ENCODE peak calls at places on chromosome 13, in four cellular contexts. X, D, C and T are unnamed samples. For H3K27me3, the result is how much of the 10 kb centered on the place peaks cover.

GRCh38 chr13:43742911-43743310 is 43.9 kb downstream of the ENOX1 start:
- DNase-seq in X (no peak), D (no peak), C (no peak), T (no peak)

GRCh38 chr13:51802601-51803000 is 1.4 kb downstream of the DHRS12 start:
- DNase-seq in X (no peak), D (no peak), C (no peak), T (no peak)

GRCh38 chr13:21310220-21310619 is 133.8 kb downstream of the MRPL57 start:
- DNase-seq in X (no peak), D (no peak), C (no peak), T (no peak)

GRCh38 chr13:42971670-42972355 is 20.2 kb downstream of the EPSTI1 start:
- DNase-seq in X (no peak), D (peak), C (no peak), T (peak)

GRCh38 chr13:21435710-21436151 is 23.4 kb downstream of the ZDHHC20 start:
- DNase-seq in X (peak), D (no peak), C (peak), T (no peak)

GRCh38 chr13:42747399-42747873 is 33.9 kb upstream of the FAM216B start:
- DNase-seq in X (no peak), D (no peak), C (no peak), T (no peak)

GRCh38 chr13:102138635-102139225 is 263.1 kb downstream of the FGF14 start:
- DNase-seq in X (no peak), D (no peak), C (no peak), T (no peak)

GRCh38 chr13:114078501-114079451 is 53.6 kb downstream of the RASA3 start:
- DNase-seq in X (no peak), D (no peak), C (no peak), T (no peak)

GRCh38 chr13:38384171-38384570 is 34.5 kb downstream of the UFM1 start:
- DNase-seq in X (no peak), D (no peak), C (no peak), T (no peak)

GRCh38 chr13:50699874-50700663 is 143.4 kb downstream of the DLEU7 start:
- DNase-seq in X (no peak), D (no peak), C (no peak), T (no peak)

GRCh38 chr13:53749306-53749705 is 720.7 kb downstream of the OLFM4 start:
- DNase-seq in X (no peak), D (no peak), C (no peak), T (no peak)

GRCh38 chr13:109873351-109874123 is 87.2 kb upstream of the IRS2 start:
- DNase-seq in X (no peak), D (peak), C (no peak), T (no peak)

GRCh38 chr13:104949840-104950805 is 1585.3 kb downstream of the EFNB2 start:
- DNase-seq in X (no peak), D (no peak), C (no peak), T (no peak)

GRCh38 chr13:96771501-96772367 is 222.5 kb downstream of the OXGR1 start:
- DNase-seq in X (no peak), D (no peak), C (no peak), T (no peak)

GRCh38 chr13:109380457-109380856 is 405.9 kb downstream of the IRS2 start:
- DNase-seq in X (no peak), D (no peak), C (no peak), T (no peak)

GRCh38 chr13:20799726-20800416 is 26.1 kb upstream of the EEF1AKMT1 start:
- DNase-seq in X (no peak), D (no peak), C (no peak), T (no peak)

GRCh38 chr13:60164490-60164889 is 762 bp upstream of the DIAPH3 start:
- DNase-seq in X (no peak), D (no peak), C (no peak), T (peak)

GRCh38 chr13:40609972-40610726 is 56.3 kb downstream of the FOXO1 start:
- DNase-seq in X (no peak), D (peak), C (no peak), T (no peak)

GRCh38 chr13:97506511-97506910 is 72.5 kb downstream of the RAP2A start:
- DNase-seq in X (no peak), D (no peak), C (no peak), T (no peak)

GRCh38 chr13:33832872-33833271 is 14.9 kb downstream of the RFC3 start:
- DNase-seq in X (no peak), D (no peak), C (no peak), T (no peak)

GRCh38 chr13:87084192-87084591 is 587.0 kb upstream of the SLITRK5 start:
- DNase-seq in X (no peak), D (no peak), C (no peak), T (no peak)

GRCh38 chr13:80242728-80243427 is 98.0 kb downstream of the SPRY2 start:
- DNase-seq in X (no peak), D (no peak), C (no peak), T (no peak)

GRCh38 chr13:99071666-99072065 is 93.8 kb upstream of the DOCK9 start:
- DNase-seq in X (no peak), D (no peak), C (no peak), T (no peak)
- H3K27me3 ChIP-seq in X (under half), D (under half), C (under half), T (under half)

DNA sequence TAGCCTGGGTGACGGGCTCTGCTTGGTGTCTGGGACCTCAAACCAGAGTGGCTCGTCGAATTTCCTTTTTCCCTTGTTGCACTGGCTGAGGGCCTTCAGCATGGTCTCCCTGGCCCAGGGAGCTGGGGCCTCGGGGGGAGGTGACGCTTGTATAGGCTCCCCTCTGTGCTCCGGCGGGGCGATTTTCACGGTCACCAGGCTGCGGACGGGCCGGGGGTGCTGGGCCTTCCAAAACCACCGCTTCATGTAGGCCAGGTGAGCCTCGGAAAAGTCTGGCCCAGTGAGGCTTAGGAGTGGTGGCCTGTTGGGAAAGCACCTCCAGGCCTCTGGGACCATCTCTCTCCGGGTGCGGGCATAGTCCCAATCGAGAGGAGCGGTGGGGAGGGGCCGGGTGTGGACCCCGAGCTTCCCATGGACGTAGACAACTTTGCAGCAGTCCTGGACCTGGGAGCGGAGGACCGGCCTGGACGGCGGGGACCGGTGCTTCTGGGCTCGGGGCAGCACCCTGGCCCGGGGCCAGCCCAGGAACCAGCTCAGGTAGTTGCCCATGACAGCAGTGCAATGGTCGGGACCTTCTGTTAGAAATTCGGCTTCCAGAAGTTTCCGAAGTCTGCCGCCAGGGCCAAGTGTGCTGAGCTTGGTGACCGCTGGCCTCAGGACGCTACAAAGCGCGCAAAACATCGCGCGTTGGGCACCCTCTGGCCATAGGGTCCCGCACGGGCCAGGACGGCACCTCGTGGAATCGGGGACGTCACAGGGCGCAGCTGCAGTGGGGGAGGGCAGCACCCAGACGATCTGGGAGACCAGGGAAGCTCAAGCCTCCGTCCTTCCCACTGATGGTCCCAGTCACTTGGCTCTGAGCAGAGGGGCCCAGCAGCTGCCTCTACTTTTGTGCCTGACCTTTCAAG is 41.6 kb upstream of the MTUS2 start:
- DNase-seq in X (no peak), D (no peak), C (no peak), T (no peak)
- H3K27me3 ChIP-seq in X (under half), D (under half), C (under half), T (under half)

GRCh38 chr13:112150352-112150751 is 83.4 kb downstream of the SOX1 start:
- DNase-seq in X (no peak), D (no peak), C (no peak), T (no peak)
- H3K27me3 ChIP-seq in X (under half), D (under half), C (under half), T (under half)

GRCh38 chr13:36430247-36431203 is 1.8 kb upstream of the CCNA1 start:
- DNase-seq in X (no peak), D (no peak), C (no peak), T (no peak)

GRCh38 chr13:36431204-36432105 is 840 bp upstream of the CCNA1 start:
- DNase-seq in X (no peak), D (no peak), C (no peak), T (no peak)

GRCh38 chr13:36432106-36432544 is at the start of gene CCNA1:
- DNase-seq in X (no peak), D (no peak), C (no peak), T (peak)

GRCh38 chr13:36428083-36428482 is 4.2 kb upstream of the CCNA1 start:
- DNase-seq in X (no peak), D (no peak), C (no peak), T (no peak)
- H3K27me3 ChIP-seq in X (under half), D (under half), C (under half), T (under half)

GRCh38 chr13:27964741-27965323 is 4.3 kb downstream of the CDX2 start:
- DNase-seq in X (no peak), D (no peak), C (no peak), T (no peak)
- H3K27me3 ChIP-seq in X (under half), D (half or more), C (under half), T (under half)